ENCODE peak calls at places on chromosomes 11 and 22, in seven cellular contexts. H is stimulated activated CD4-positive, alpha-beta T cell treated with anti-CD3 and anti-CD28 coated beads, Interleukin-4, amount 100 ng/mL, for 4 hours; U is stimulated activated CD8-positive, alpha-beta memory T cell treated with anti-CD3 and anti-CD28 coated beads, Interleukin-4, amount 100 ng/mL, for 1 hour; K is adrenal gland; D is Calu3; Y is HTR-8/SVneo; P is M059J. Z is an unnamed sample.

GRCh38 chr11:12074529-12075195 is 35.7 kb upstream of the MICAL2 start:
- DNase-seq in H (no peak), U (no peak), K (no peak), D (no peak), Y (no peak), P (peak), Z (no peak)

GRCh38 chr11:1852885-1853284 is at the start of gene LSP1:
- DNase-seq in H (peak), U (peak), K (no peak), D (no peak), Y (no peak), P (no peak), Z (no peak)

GRCh38 chr22:40300884-40301672 is 45.2 kb upstream of the ADSL start:
- DNase-seq in H (no peak), U (no peak), K (no peak), D (no peak), Y (no peak), P (no peak), Z (no peak)

GRCh38 chr11:65432133-65432650 is 9.6 kb downstream of the NEAT1 start:
- DNase-seq in H (no peak), U (no peak), K (no peak), D (no peak), Y (no peak), P (peak), Z (peak)

GRCh38 chr11:85602551-85603218 is 24.5 kb downstream of the DLG2 start:
- DNase-seq in H (no peak), U (no peak), K (no peak), D (no peak), Y (no peak), P (no peak), Z (no peak)

GRCh38 chr22:30868663-30869385 is 99.8 kb downstream of the MORC2 start:
- DNase-seq in H (no peak), U (no peak), K (no peak), D (no peak), Y (no peak), P (no peak), Z (no peak)

GRCh38 chr11:114153224-114153623 is 93.7 kb downstream of the ZBTB16 start:
- DNase-seq in H (no peak), U (no peak), K (no peak), D (no peak), Y (no peak), P (no peak), Z (no peak)

GRCh38 chr11:11267312-11267711 is 85.7 kb downstream of the CSNK2A3 start:
- DNase-seq in H (no peak), U (no peak), K (no peak), D (no peak), Y (no peak), P (no peak), Z (no peak)

GRCh38 chr11:32266611-32267010 is 168.7 kb downstream of the WT1 start:
- DNase-seq in H (no peak), U (no peak), K (no peak), D (no peak), Y (no peak), P (peak), Z (no peak)

GRCh38 chr11:67640021-67640757 is 626 bp upstream of the TBX10 start:
- DNase-seq in H (peak), U (peak), K (peak), D (peak), Y (peak), P (peak), Z (peak)

GRCh38 chr22:18109410-18110193 is 1.0 kb upstream of the TUBA8 start:
- DNase-seq in H (no peak), U (no peak), K (no peak), D (no peak), Y (no peak), P (no peak), Z (no peak)

GRCh38 chr11:117538731-117539130 is 211.1 kb downstream of the CEP164 start:
- DNase-seq in H (no peak), U (no peak), K (no peak), D (no peak), Y (no peak), P (no peak), Z (no peak)

GRCh38 chr11:8342821-8343681 is 79.4 kb upstream of the LMO1 start:
- DNase-seq in H (no peak), U (no peak), K (no peak), D (peak), Y (no peak), P (peak), Z (no peak)

GRCh38 chr22:43894122-43894521 is 2.3 kb upstream of the PNPLA5 start:
- DNase-seq in H (no peak), U (no peak), K (no peak), D (no peak), Y (no peak), P (no peak), Z (no peak)

GRCh38 chr22:49355206-49355920 is 472.3 kb downstream of the BRD1 start:
- DNase-seq in H (no peak), U (no peak), K (no peak), D (no peak), Y (no peak), P (no peak), Z (no peak)

GRCh38 chr11:105000797-105001196 is 22.2 kb downstream of the CASP5 start:
- DNase-seq in H (peak), U (peak), K (no peak), D (no peak), Y (no peak), P (no peak), Z (peak)

GRCh38 chr22:28394711-28395110 is 284.9 kb downstream of the TTC28 start:
- DNase-seq in H (no peak), U (no peak), K (no peak), D (no peak), Y (no peak), P (no peak), Z (no peak)

GRCh38 chr11:2366733-2367132 is 10.4 kb upstream of the CD81 start:
- DNase-seq in H (no peak), U (no peak), K (no peak), D (no peak), Y (no peak), P (no peak), Z (no peak)

GRCh38 chr11:67406420-67406968 is 2.6 kb downstream of the TBC1D10C start:
- DNase-seq in H (no peak), U (no peak), K (no peak), D (no peak), Y (no peak), P (no peak), Z (no peak)

GRCh38 chr11:66470015-66470414 is 3.3 kb downstream of the PELI3 start:
- DNase-seq in H (no peak), U (no peak), K (no peak), D (no peak), Y (no peak), P (no peak), Z (no peak)

GRCh38 chr22:50267591-50268390 is 2.4 kb downstream of the MAPK11 start:
- DNase-seq in H (peak), U (no peak), K (peak), D (no peak), Y (no peak), P (no peak), Z (peak)

GRCh38 chr11:120909676-120910215 is 114.2 kb upstream of the TBCEL start:
- DNase-seq in H (no peak), U (no peak), K (no peak), D (no peak), Y (no peak), P (no peak), Z (no peak)

GRCh38 chr11:60785136-60785535 is at the start of gene MS4A10:
- DNase-seq in H (no peak), U (no peak), K (no peak), D (no peak), Y (no peak), P (no peak), Z (no peak)

GRCh38 chr11:26188559-26188958 is 143.4 kb upstream of the ANO3 start:
- DNase-seq in H (no peak), U (no peak), K (no peak), D (no peak), Y (no peak), P (no peak), Z (no peak)

GRCh38 chr11:47259178-47259977 is 1.6 kb downstream of the NR1H3 start:
- DNase-seq in H (peak), U (no peak), K (peak), D (peak), Y (peak), P (peak), Z (peak)

GRCh38 chr22:41314821-41315220 is 13.5 kb downstream of the ZC3H7B start:
- DNase-seq in H (no peak), U (no peak), K (no peak), D (no peak), Y (no peak), P (no peak), Z (no peak)

GRCh38 chr22:29314537-29315285 is 786 bp downstream of the RASL10A start:
- DNase-seq in H (no peak), U (no peak), K (no peak), D (peak), Y (no peak), P (peak), Z (peak)

Z was measured in ELR.